ENCODE peak calls at places on chromosomes 2 and 18, in five cellular contexts. U is GM23338; V is psoas muscle; C is GOT3; F is activated CD8-positive, alpha-beta memory T cell treated with anti-CD3 and anti-CD28 coated beads for 24 hours. G is an unnamed sample.

GRCh38 chr2:120984046-120984445 is 248.4 kb downstream of the GLI2 start:
- DNase-seq in U (no peak), V (no peak), C (no peak), F (no peak), G (no peak)

GRCh38 chr2:35447210-35447609 is 908.4 kb upstream of the CRIM1 start:
- DNase-seq in U (no peak), V (no peak), C (no peak), F (no peak), G (no peak)

GRCh38 chr2:120802161-120802560 is 66.5 kb downstream of the GLI2 start:
- DNase-seq in U (no peak), V (no peak), C (no peak), F (no peak), G (no peak)

GRCh38 chr2:207045531-207045930 is 106.2 kb downstream of the CPO start:
- DNase-seq in U (no peak), V (no peak), C (no peak), F (no peak), G (no peak)

GRCh38 chr2:66901344-66901743 is 466.4 kb downstream of the MEIS1 start:
- DNase-seq in U (no peak), V (no peak), C (no peak), F (no peak), G (no peak)

GRCh38 chr18:13264986-13265900 is 46.7 kb downstream of the LDLRAD4 start:
- DNase-seq in U (no peak), V (no peak), C (no peak), F (peak), G (no peak)

GRCh38 chr2:179322289-179322688 is 57.7 kb upstream of the SESTD1 start:
- DNase-seq in U (no peak), V (no peak), C (no peak), F (no peak), G (no peak)

GRCh38 chr2:75481041-75481836 is 79.5 kb downstream of the EVA1A start:
- DNase-seq in U (peak), V (no peak), C (no peak), F (no peak), G (no peak)

GRCh38 chr2:201129044-201129505 is 13.1 kb downstream of the CFLAR start:
- DNase-seq in U (no peak), V (no peak), C (no peak), F (peak), G (no peak)

GRCh38 chr2:73963385-73964120 is 21.2 kb upstream of the TET3 start:
- DNase-seq in U (no peak), V (no peak), C (no peak), F (peak), G (no peak)

GRCh38 chr2:16326736-16327300 is 338.8 kb downstream of the CYRIA start:
- DNase-seq in U (no peak), V (no peak), C (no peak), F (no peak), G (no peak)

GRCh38 chr2:30691948-30692828 is 115.1 kb downstream of the CAPN13 start:
- DNase-seq in U (no peak), V (peak), C (no peak), F (no peak), G (no peak)

GRCh38 chr2:216519154-216519762 is 20.6 kb downstream of the RPL37A start:
- DNase-seq in U (peak), V (no peak), C (no peak), F (peak), G (no peak)

GRCh38 chr2:71846669-71847291 is 300.9 kb downstream of the CYP26B1 start:
- DNase-seq in U (no peak), V (no peak), C (no peak), F (no peak), G (no peak)

GRCh38 chr18:69469444-69469919 is 68.8 kb downstream of the DOK6 start:
- DNase-seq in U (peak), V (peak), C (no peak), F (peak), G (peak)

GRCh38 chr2:26615336-26616031 is 25.7 kb downstream of the CIB4 start:
- DNase-seq in U (peak), V (no peak), C (no peak), F (peak), G (no peak)

GRCh38 chr18:44705075-44705474 is 24.4 kb downstream of the SETBP1 start:
- DNase-seq in U (no peak), V (no peak), C (no peak), F (no peak), G (no peak)

GRCh38 chr2:46847726-46848421 is 67.7 kb downstream of the MCFD2 start:
- DNase-seq in U (no peak), V (no peak), C (no peak), F (no peak), G (no peak)

GRCh38 chr2:99488999-99489757 is 639 bp downstream of the REV1 start:
- DNase-seq in U (peak), V (peak), C (no peak), F (peak), G (peak)

GRCh38 chr2:128317186-128317897 is 1.3 kb downstream of the HS6ST1 start:
- DNase-seq in U (peak), V (peak), C (no peak), F (peak), G (no peak)

GRCh38 chr18:67517224-67517765 is 775 bp upstream of the DSEL start:
- DNase-seq in U (peak), V (peak), C (no peak), F (no peak), G (peak)

GRCh38 chr2:25276569-25277465 is 64.9 kb downstream of the DNMT3A start:
- DNase-seq in U (peak), V (peak), C (no peak), F (peak), G (peak)

GRCh38 chr2:231617059-231617926 is 24.6 kb downstream of the TEX44 start:
- DNase-seq in U (no peak), V (no peak), C (no peak), F (no peak), G (no peak)

GRCh38 chr18:48667276-48668254 is 128.7 kb downstream of the CTIF start:
- DNase-seq in U (peak), V (no peak), C (no peak), F (no peak), G (no peak)

GRCh38 chr2:196592331-196592911 is 47.1 kb upstream of the CCDC150 start:
- DNase-seq in U (peak), V (no peak), C (no peak), F (no peak), G (no peak)

GRCh38 chr2:108980076-108980475 is 8.9 kb downstream of the EDAR start:
- DNase-seq in U (no peak), V (no peak), C (no peak), F (no peak), G (no peak)

GRCh38 chr2:120231974-120232635 is 8.9 kb upstream of the TMEM185B start:
- DNase-seq in U (no peak), V (peak), C (no peak), F (peak), G (no peak)

GRCh38 chr2:216170362-216170761 is 61.2 kb downstream of the XRCC5 start:
- DNase-seq in U (no peak), V (no peak), C (no peak), F (no peak), G (no peak)

GRCh38 chr2:69709290-69709689 is 32.6 kb upstream of the ANXA4 start:
- DNase-seq in U (no peak), V (no peak), C (no peak), F (no peak), G (no peak)

GRCh38 chr2:136131484-136131960 is 13.6 kb upstream of the CXCR4 start:
- DNase-seq in U (no peak), V (no peak), C (no peak), F (no peak), G (no peak)

GRCh38 chr18:48860276-48861180 is 90.2 kb downstream of the SMAD7 start:
- DNase-seq in U (peak), V (no peak), C (no peak), F (no peak), G (no peak)

GRCh38 chr18:75133721-75134645 is 75.0 kb downstream of the PTGR3 start:
- DNase-seq in U (no peak), V (no peak), C (no peak), F (peak), G (no peak)

GRCh38 chr2:181054843-181055242 is 74.4 kb downstream of the UBE2E3 start:
- DNase-seq in U (no peak), V (no peak), C (no peak), F (no peak), G (no peak)

GRCh38 chr2:209368924-209369323 is 54.9 kb upstream of the MAP2 start:
- DNase-seq in U (no peak), V (no peak), C (no peak), F (no peak), G (no peak)

GRCh38 chr18:46281185-46282176 is 177.3 kb downstream of the HAUS1 start:
- DNase-seq in U (peak), V (peak), C (peak), F (peak), G (peak)

GRCh38 chr18:9823805-9824473 is 61.8 kb upstream of the TXNDC2 start:
- DNase-seq in U (no peak), V (no peak), C (no peak), F (no peak), G (no peak)

GRCh38 chr2:190929919-190930318 is 49.3 kb downstream of the GLS start:
- DNase-seq in U (no peak), V (no peak), C (no peak), F (no peak), G (no peak)

GRCh38 chr18:21656402-21656801 is 44.3 kb downstream of the SNRPD1 start:
- DNase-seq in U (no peak), V (no peak), C (no peak), F (no peak), G (no peak)

GRCh38 chr18:76654536-76654935 is 159.5 kb upstream of the ZNF516 start:
- DNase-seq in U (no peak), V (no peak), C (no peak), F (no peak), G (no peak)

G was measured in Right ventricle myocardium superior.